ENCODE peak calls at places on chromosome 4, in seven cellular contexts. J is IMR-90; K is CD4-positive, alpha-beta T cell; B is A549; L is brain microvascular endothelial cell; V is fibroblast of lung; Q is activated gamma-delta T cell treated with Interleukin-2 at 50 U/mL for 16 hours. C is an unnamed sample.

GRCh38 chr4:97590266-97590665 is 553.0 kb downstream of the STPG2 start:
- DNase-seq in J (no peak), K (no peak), L (no peak), V (no peak), B (no peak), Q (no peak), C (no peak)

GRCh38 chr4:17490575-17491059 is 21.3 kb downstream of the QDPR start:
- DNase-seq in V (no peak), B (no peak), K (no peak), L (no peak), Q (no peak), J (no peak), C (no peak)

GRCh38 chr4:99300934-99301333 is 10.1 kb upstream of the ADH1A start:
- DNase-seq in B (no peak), V (peak), Q (no peak), J (peak), L (peak), K (no peak), C (peak)

GRCh38 chr4:135267148-135267878 is 1065.7 kb upstream of the PABPC4L start:
- DNase-seq in L (no peak), Q (no peak), J (no peak), B (no peak), V (no peak), K (no peak), C (no peak)

GRCh38 chr4:7045961-7046921 is 3.1 kb downstream of the TADA2B start:
- DNase-seq in J (no peak), V (no peak), B (no peak), L (no peak), Q (no peak), K (no peak), C (no peak)

GRCh38 chr4:142428715-142429114 is 417.4 kb downstream of the INPP4B start:
- DNase-seq in L (no peak), J (no peak), V (no peak), B (no peak), Q (no peak), K (no peak), C (no peak)

GRCh38 chr4:182427530-182427929 is 184.3 kb downstream of the TENM3 start:
- DNase-seq in B (no peak), L (peak), Q (no peak), K (no peak), V (peak), J (peak), C (no peak)

GRCh38 chr4:16083217-16084191 is at the start of gene PROM1:
- DNase-seq in K (no peak), L (no peak), Q (no peak), V (no peak), B (no peak), J (no peak), C (no peak)

GRCh38 chr4:86596802-86597201 is 2.7 kb downstream of the PTPN13 start:
- DNase-seq in K (no peak), L (no peak), Q (no peak), J (peak), V (peak), B (no peak), C (no peak)

GRCh38 chr4:55175779-55176231 is 50.4 kb upstream of the KDR start:
- DNase-seq in L (peak), Q (no peak), J (peak), K (no peak), B (no peak), V (peak), C (no peak)

GRCh38 chr4:5374577-5374976 is 323.3 kb downstream of the STK32B start:
- DNase-seq in Q (no peak), J (peak), K (no peak), V (no peak), B (no peak), L (no peak), C (no peak)

GRCh38 chr4:74284074-74284473 is 24.2 kb upstream of the EPGN start:
- DNase-seq in K (no peak), V (peak), B (no peak), J (peak), L (no peak), Q (no peak), C (no peak)

GRCh38 chr4:183876268-183876934 is 28.7 kb upstream of the STOX2 start:
- DNase-seq in J (peak), B (no peak), V (peak), L (peak), Q (no peak), K (no peak), C (peak)

GRCh38 chr4:10212400-10212799 is 95.8 kb upstream of the WDR1 start:
- DNase-seq in J (no peak), V (no peak), K (no peak), Q (no peak), L (no peak), B (no peak), C (peak)

GRCh38 chr4:31204895-31205294 is 484.7 kb downstream of the PCDH7 start:
- DNase-seq in J (no peak), K (no peak), V (no peak), Q (no peak), L (no peak), B (no peak), C (no peak)

GRCh38 chr4:155207534-155208257 is 740 bp upstream of the NPY2R start:
- DNase-seq in K (no peak), B (peak), L (no peak), V (no peak), Q (no peak), J (no peak), C (no peak)

GRCh38 chr4:112111306-112111705 is 33.9 kb upstream of the FAM241A start:
- DNase-seq in Q (no peak), B (no peak), K (no peak), J (no peak), L (no peak), V (no peak), C (no peak)

GRCh38 chr4:118823471-118823870 is 12.5 kb downstream of the SEC24D start:
- DNase-seq in L (no peak), Q (no peak), K (no peak), B (no peak), J (no peak), V (no peak), C (no peak)

GRCh38 chr4:10015140-10015753 is 6.0 kb downstream of the SLC2A9 start:
- DNase-seq in K (no peak), L (peak), V (peak), J (peak), B (no peak), Q (no peak), C (no peak)

GRCh38 chr4:20362148-20362547 is 110.4 kb downstream of the SLIT2 start:
- DNase-seq in V (no peak), B (no peak), J (no peak), K (no peak), L (no peak), Q (no peak), C (no peak)

GRCh38 chr4:15695240-15695699 is 7.6 kb upstream of the BST1 start:
- DNase-seq in V (peak), L (peak), J (peak), K (no peak), Q (no peak), B (peak), C (peak)

GRCh38 chr4:180840142-180840541 is 1403.1 kb upstream of the TENM3 start:
- DNase-seq in J (no peak), K (no peak), V (no peak), Q (no peak), B (no peak), L (no peak), C (no peak)

GRCh38 chr4:54484361-54484760 is 173.4 kb upstream of the KIT start:
- DNase-seq in V (no peak), J (no peak), L (no peak), K (no peak), Q (no peak), B (no peak), C (no peak)

GRCh38 chr4:67687639-67688038 is 13.3 kb downstream of the UBA6 start:
- DNase-seq in V (peak), J (peak), L (peak), K (no peak), Q (no peak), B (no peak), C (no peak)

GRCh38 chr4:16785800-16786527 is 112.5 kb downstream of the LDB2 start:
- DNase-seq in K (no peak), Q (no peak), V (peak), L (peak), J (peak), B (no peak), C (no peak)

GRCh38 chr4:186148335-186148975 is 42.9 kb upstream of the CYP4V2 start:
- DNase-seq in L (no peak), Q (no peak), V (no peak), B (no peak), J (no peak), K (no peak), C (no peak)

GRCh38 chr4:132838244-132838643 is 310.9 kb upstream of the PCDH10 start:
- DNase-seq in V (no peak), J (no peak), L (no peak), B (no peak), K (no peak), Q (no peak), C (no peak)

GRCh38 chr4:80322716-80323115 is 12.8 kb upstream of the CFAP299 start:
- DNase-seq in B (no peak), J (peak), L (peak), K (no peak), Q (no peak), V (peak), C (no peak)

GRCh38 chr4:101782546-101782945 is 8.0 kb upstream of the BANK1 start:
- DNase-seq in V (no peak), J (no peak), K (no peak), B (no peak), L (no peak), Q (no peak), C (no peak)

GRCh38 chr4:683982-684571 is 4.9 kb downstream of the SLC49A3 start:
- DNase-seq in K (no peak), J (peak), Q (no peak), V (peak), L (peak), B (no peak), C (peak)

GRCh38 chr4:17276821-17277220 is 235.1 kb downstream of the QDPR start:
- DNase-seq in J (peak), V (peak), L (peak), Q (no peak), K (no peak), B (no peak), C (peak)

GRCh38 chr4:164396439-164396838 is 357.5 kb upstream of the SMIM31 start:
- DNase-seq in B (no peak), V (no peak), K (no peak), Q (no peak), L (peak), J (no peak), C (no peak)

GRCh38 chr4:138310991-138311390 is 68.8 kb upstream of the SLC7A11 start:
- DNase-seq in Q (no peak), V (peak), K (no peak), B (no peak), J (peak), L (peak), C (peak)

GRCh38 chr4:86981789-86982188 is 47.0 kb downstream of the AFF1 start:
- DNase-seq in K (no peak), Q (no peak), B (no peak), V (no peak), J (no peak), L (no peak), C (no peak)

GRCh38 chr4:143514432-143514831 is 930 bp downstream of the SMARCA5 start:
- DNase-seq in J (peak), L (peak), V (peak), B (peak), Q (peak), K (no peak), C (peak)